ENCODE peak calls at places on chromosomes 1 and 21, in four cellular contexts. Z, O, M and B are unnamed samples.

GRCh38 chr21:41500931-41501381 is 7.0 kb downstream of the TMPRSS2 start:
- DNase-seq in Z (no peak), O (no peak), M (no peak), B (no peak)

GRCh38 chr1:68291763-68292384 is 59.6 kb upstream of the WLS start:
- DNase-seq in Z (no peak), O (no peak), M (no peak), B (no peak)

GRCh38 chr1:197526736-197527371 is 248.4 kb downstream of the DENND1B start:
- DNase-seq in Z (no peak), O (peak), M (no peak), B (no peak)

GRCh38 chr1:214330240-214330639 is 49.3 kb downstream of the SMYD2 start:
- DNase-seq in Z (no peak), O (no peak), M (no peak), B (no peak)

GRCh38 chr1:11126544-11126943 is 26.9 kb upstream of the EXOSC10 start:
- DNase-seq in Z (no peak), O (no peak), M (no peak), B (no peak)

GRCh38 chr1:175599212-175599681 is 144.1 kb downstream of the TNR start:
- DNase-seq in Z (no peak), O (no peak), M (peak), B (no peak)

GRCh38 chr21:30942192-30942591 is 60.8 kb upstream of the KRTAP11-1 start:
- DNase-seq in Z (no peak), O (no peak), M (no peak), B (no peak)

GRCh38 chr1:9075023-9075422 is 5.6 kb upstream of the SLC2A5 start:
- DNase-seq in Z (no peak), O (no peak), M (no peak), B (no peak)

GRCh38 chr1:204844326-204844725 is 26.3 kb upstream of the NFASC start:
- DNase-seq in Z (no peak), O (no peak), M (no peak), B (no peak)

GRCh38 chr1:161962094-161962887 is 61.4 kb downstream of the OLFML2B start:
- DNase-seq in Z (no peak), O (no peak), M (no peak), B (no peak)

GRCh38 chr1:116819081-116819480 is 64.9 kb downstream of the CD2 start:
- DNase-seq in Z (no peak), O (no peak), M (no peak), B (no peak)

GRCh38 chr1:23823767-23824166 is 1.5 kb downstream of the HMGCL start:
- DNase-seq in Z (no peak), O (no peak), M (no peak), B (no peak)

GRCh38 chr1:81029266-81029665 is 771.5 kb upstream of the ADGRL2 start:
- DNase-seq in Z (no peak), O (no peak), M (no peak), B (no peak)

GRCh38 chr1:148160421-148161251 is 8.6 kb upstream of the NBPF11 start:
- DNase-seq in Z (no peak), O (no peak), M (no peak), B (no peak)

GRCh38 chr1:108644984-108645383 is 15.9 kb downstream of the HENMT1 start:
- DNase-seq in Z (peak), O (no peak), M (no peak), B (no peak)

GRCh38 chr1:58717979-58718378 is 18.1 kb upstream of the MYSM1 start:
- DNase-seq in Z (no peak), O (no peak), M (peak), B (no peak)

GRCh38 chr1:218345673-218346390 is 696 bp downstream of the TGFB2 start:
- DNase-seq in Z (peak), O (peak), M (peak), B (peak)

GRCh38 chr1:37035828-37036666 is 1.7 kb upstream of the GRIK3 start:
- DNase-seq in Z (no peak), O (no peak), M (no peak), B (no peak)

GRCh38 chr21:42614391-42614790 is 39.0 kb upstream of the PDE9A start:
- DNase-seq in Z (peak), O (no peak), M (no peak), B (no peak)

GRCh38 chr21:22231013-22231412 is 1232.8 kb downstream of the NCAM2 start:
- DNase-seq in Z (no peak), O (no peak), M (no peak), B (no peak)